ENCODE peak calls at places on chromosomes 11 and 22, in five cellular contexts. A is amniotic stem cell; W is HAP-1; P is NCI-H1105 treated with DMSO at 0.1 percent for 48 hours; G is activated T-helper 2 cell treated with anti-CD3 and anti-CD28 coated beads, Interferon-gamma antibody, Interleukin-2, Interleukin-4, amounts not matched to agents 10 μg/mL and 5 μg/mL and 100 μg/mL, durations not matched to agents 14 hours and 24 hours and 36 hours. L is an unnamed sample.
A peak's percentile ranks its signal among the peaks of the same experiment; 100 is the strongest.

GRCh38 chr11:96309001-96309642 is 33.9 kb downstream of the MAML2 start:
- DNase-seq in A (no peak), W (peak; percentile 77), P (no peak), G (no peak), L (no peak)

GRCh38 chr11:117669062-117669461 is 128.0 kb downstream of the DSCAML1 start:
- DNase-seq in A (no peak), W (no peak), P (peak; percentile 91), G (no peak), L (no peak)

GRCh38 chr22:16819249-16819648 is 6.0 kb downstream of the XKR3 start:
- DNase-seq in A (no peak), W (no peak), P (no peak), G (no peak), L (no peak)

GRCh38 chr11:62020661-62021060 is 53.2 kb upstream of the FTH1 start:
- DNase-seq in A (no peak), W (no peak), P (no peak), G (no peak), L (no peak)

GRCh38 chr11:79417069-79417920 is 23.5 kb downstream of the TENM4 start:
- DNase-seq in A (no peak), W (no peak), P (no peak), G (no peak), L (no peak)

GRCh38 chr11:123510579-123510905 is 80.5 kb downstream of the GRAMD1B start:
- DNase-seq in A (no peak), W (no peak), P (no peak), G (no peak), L (no peak)

GRCh38 chr11:1395773-1396374 is 6.1 kb downstream of the BRSK2 start:
- DNase-seq in A (no peak), W (no peak), P (no peak), G (no peak), L (no peak)

GRCh38 chr11:76577199-76577920 is 93.2 kb downstream of the LRRC32 start:
- DNase-seq in A (peak; percentile 79), W (no peak), P (no peak), G (no peak), L (peak; percentile 28)

GRCh38 chr11:129260750-129261149 is 68.6 kb upstream of the ARHGAP32 start:
- DNase-seq in A (no peak), W (no peak), P (no peak), G (no peak), L (no peak)

GRCh38 chr11:66325140-66325754 is 8.4 kb upstream of the CD248 start:
- DNase-seq in A (no peak), W (no peak), P (no peak), G (no peak), L (no peak)

GRCh38 chr11:79822771-79823170 is 381.9 kb upstream of the TENM4 start:
- DNase-seq in A (no peak), W (no peak), P (no peak), G (no peak), L (no peak)

GRCh38 chr11:2572491-2573239 is 127.1 kb downstream of the KCNQ1OT1 start:
- DNase-seq in A (no peak), W (no peak), P (no peak), G (no peak), L (no peak)

GRCh38 chr22:32020117-32020516 is 22.9 kb upstream of the SLC5A1 start:
- DNase-seq in A (no peak), W (no peak), P (no peak), G (no peak), L (peak; percentile 95)

GRCh38 chr11:64139045-64139444 is 26.9 kb downstream of the MACROD1 start:
- DNase-seq in A (no peak), W (no peak), P (no peak), G (no peak), L (no peak)

GRCh38 chr22:41252365-41252764 is 11.6 kb upstream of the CHADL start:
- DNase-seq in A (no peak), W (no peak), P (no peak), G (no peak), L (no peak)

GRCh38 chr22:20384865-20385264 is 9.1 kb upstream of the ZNF74 start:
- DNase-seq in A (no peak), W (no peak), P (no peak), G (no peak), L (no peak)

GRCh38 chr11:110134120-110134519 is 40.9 kb downstream of the ZC3H12C start:
- DNase-seq in A (no peak), W (peak; percentile 99), P (peak; percentile 97), G (no peak), L (no peak)

GRCh38 chr11:128239224-128239790 is 348.1 kb downstream of the ETS1 start:
- DNase-seq in A (no peak), W (no peak), P (no peak), G (no peak), L (no peak)

GRCh38 chr11:67351275-67352005 is 1.9 kb downstream of the POLD4 start:
- DNase-seq in A (peak; percentile 37), W (peak; percentile 51), P (peak; percentile 64), G (peak; percentile 51), L (no peak)

GRCh38 chr11:112810951-112811350 is 150.3 kb upstream of the NCAM1 start:
- DNase-seq in A (no peak), W (no peak), P (no peak), G (no peak), L (no peak)

GRCh38 chr11:133957926-133958325 is 1.2 kb upstream of the IGSF9B start:
- DNase-seq in A (no peak), W (no peak), P (no peak), G (no peak), L (no peak)

GRCh38 chr11:67585911-67586310 is 2.3 kb downstream of the GSTP1 start:
- DNase-seq in A (no peak), W (no peak), P (no peak), G (no peak), L (no peak)

GRCh38 chr22:22702159-22702873 is 57.9 kb downstream of the GGTLC2 start:
- DNase-seq in A (no peak), W (no peak), P (no peak), G (no peak), L (no peak)

GRCh38 chr11:40130427-40130826 is 1329.0 kb downstream of the LRRC4C start:
- DNase-seq in A (no peak), W (no peak), P (peak; percentile 19), G (no peak), L (no peak)

GRCh38 chr11:3916962-3917361 is 61.5 kb downstream of the STIM1 start:
- DNase-seq in A (no peak), W (no peak), P (no peak), G (no peak), L (no peak)

GRCh38 chr11:12120031-12121008 is 9.9 kb downstream of the MICAL2 start:
- DNase-seq in A (no peak), W (no peak), P (no peak), G (no peak), L (no peak)